ENCODE peak calls at places on chromosome 16, in four cellular contexts. E is psoas muscle, G is transverse colon, L is H1. Z is an unnamed sample.

GRCh38 chr16:15052747-15053476 is 3.0 kb downstream of the NTAN1 start:
- DNase-seq in E (no peak), G (no peak), L (no peak), Z (no peak)

GRCh38 chr16:82460761-82461160 is 166.0 kb upstream of the CDH13 start:
- DNase-seq in E (no peak), G (no peak), L (no peak), Z (no peak)

GRCh38 chr16:35344012-35344762 is 1884.8 kb downstream of the TP53TG3F start:
- DNase-seq in E (peak; percentile 30), G (no peak), L (no peak), Z (no peak)

GRCh38 chr16:60204221-60204620 is 1470.1 kb upstream of the GOT2 start:
- DNase-seq in E (no peak), G (no peak), L (no peak), Z (no peak)

GRCh38 chr16:80656731-80657150 is 115.9 kb downstream of the DYNLRB2 start:
- DNase-seq in E (no peak), G (no peak), L (no peak), Z (no peak)

GRCh38 chr16:76035689-76036088 is 241.5 kb upstream of the CNTNAP4 start:
- DNase-seq in E (no peak), G (no peak), L (no peak), Z (no peak)

GRCh38 chr16:48081656-48082055 is 74.1 kb downstream of the ABCC12 start:
- DNase-seq in E (no peak), G (no peak), L (no peak), Z (no peak)

GRCh38 chr16:1786242-1787055 is 3.7 kb downstream of the NUBP2 start:
- DNase-seq in E (no peak), G (no peak), L (peak; percentile 62), Z (no peak)

GRCh38 chr16:66409156-66409555 is 17.9 kb upstream of the BEAN1 start:
- DNase-seq in E (no peak), G (no peak), L (no peak), Z (no peak)

GRCh38 chr16:19431636-19432340 is 14.1 kb downstream of the TMC5 start:
- DNase-seq in E (no peak), G (peak; percentile 26), L (no peak), Z (peak; percentile 47)

GRCh38 chr16:50553731-50554360 is 5.7 kb downstream of the NKD1 start:
- DNase-seq in E (no peak), G (no peak), L (no peak), Z (no peak)

GRCh38 chr16:49492896-49493620 is 119.5 kb downstream of the C16orf78 start:
- DNase-seq in E (peak; percentile 40), G (no peak), L (no peak), Z (no peak)

GRCh38 chr16:78742501-78743283 is 643.2 kb downstream of the WWOX start:
- DNase-seq in E (peak; percentile 56), G (peak; percentile 68), L (no peak), Z (peak; percentile 42)

GRCh38 chr16:50977064-50977621 is 173.9 kb downstream of the SALL1 start:
- DNase-seq in E (no peak), G (no peak), L (no peak), Z (no peak)

GRCh38 chr16:83530293-83530692 is 277.5 kb upstream of the HSBP1 start:
- DNase-seq in E (no peak), G (no peak), L (no peak), Z (no peak)

GRCh38 chr16:50523710-50524109 is 24.5 kb upstream of the NKD1 start:
- DNase-seq in E (no peak), G (no peak), L (no peak), Z (peak; percentile 20)

GRCh38 chr16:55480228-55480655 is 1.2 kb downstream of the MMP2 start:
- DNase-seq in E (peak; percentile 93), G (peak; percentile 71), L (peak; percentile 63), Z (peak; percentile 63)

GRCh38 chr16:12724216-12724615 is 79.5 kb downstream of the CPPED1 start:
- DNase-seq in E (no peak), G (no peak), L (no peak), Z (no peak)

GRCh38 chr16:1176280-1176897 is 23.5 kb downstream of the CACNA1H start:
- DNase-seq in E (no peak), G (no peak), L (no peak), Z (no peak)

GRCh38 chr16:31451201-31451600 is 8.1 kb upstream of the ARMC5 start:
- DNase-seq in E (peak; percentile 23), G (no peak), L (no peak), Z (no peak)

GRCh38 chr16:31352344-31353115 is 2.4 kb upstream of the ITGAX start:
- DNase-seq in E (peak; percentile 44), G (no peak), L (no peak), Z (no peak)

GRCh38 chr16:59905628-59906027 is 1171.5 kb upstream of the GOT2 start:
- DNase-seq in E (no peak), G (no peak), L (no peak), Z (no peak)

GRCh38 chr16:47213761-47214440 is 70.2 kb upstream of the NETO2 start:
- DNase-seq in E (no peak), G (no peak), L (no peak), Z (no peak)

GRCh38 chr16:12675852-12676251 is 127.8 kb downstream of the CPPED1 start:
- DNase-seq in E (no peak), G (no peak), L (no peak), Z (no peak)

GRCh38 chr16:50575743-50576142 is 27.5 kb downstream of the NKD1 start:
- DNase-seq in E (no peak), G (no peak), L (no peak), Z (no peak)

GRCh38 chr16:4654946-4655590 is 30.4 kb downstream of the MGRN1 start:
- DNase-seq in E (no peak), G (no peak), L (no peak), Z (no peak)

GRCh38 chr16:66927012-66927436 is 1.7 kb upstream of the RRAD start:
- DNase-seq in E (no peak), G (no peak), L (no peak), Z (no peak)

GRCh38 chr16:65624246-65624645 is 502.4 kb upstream of the CDH11 start:
- DNase-seq in E (no peak), G (no peak), L (no peak), Z (no peak)

GRCh38 chr16:24925163-24925562 is 79.4 kb downstream of the SLC5A11 start:
- DNase-seq in E (no peak), G (no peak), L (no peak), Z (no peak)

GRCh38 chr16:19169081-19169639 is 1.1 kb downstream of the SYT17 start:
- DNase-seq in E (peak; percentile 53), G (no peak), L (peak; percentile 52), Z (no peak)

GRCh38 chr16:55418586-55418985 is 60.4 kb upstream of the MMP2 start:
- DNase-seq in E (no peak), G (no peak), L (no peak), Z (no peak)

GRCh38 chr16:89360760-89361435 is 129.5 kb downstream of the ANKRD11 start:
- DNase-seq in E (peak; percentile 55), G (peak; percentile 58), L (no peak), Z (peak; percentile 40)

GRCh38 chr16:4200000-4200780 is 41.7 kb downstream of the SRL start:
- DNase-seq in E (peak; percentile 76), G (peak; percentile 79), L (peak; percentile 74), Z (peak; percentile 81)

GRCh38 chr16:47886631-47887415 is 269.0 kb downstream of the ABCC12 start:
- DNase-seq in E (no peak), G (no peak), L (no peak), Z (no peak)

GRCh38 chr16:15879255-15879804 is 9.1 kb downstream of the CEP20 start:
- DNase-seq in E (no peak), G (no peak), L (no peak), Z (no peak)

GRCh38 chr16:752008-752315 is 8.6 kb upstream of the MSLN start:
- DNase-seq in E (no peak), G (no peak), L (no peak), Z (no peak)

GRCh38 chr16:87849419-87850008 is 19.8 kb downstream of the SLC7A5 start:
- DNase-seq in E (peak; percentile 46), G (no peak), L (no peak), Z (peak; percentile 78)
- H3K4me1 ChIP-seq in E (peaks cover 88% of the 10 kb centered on the region), G (peaks cover 25% of the 10 kb centered on the region), L (peaks cover 16% of the 10 kb centered on the region), Z (peaks cover 99% of the 10 kb centered on the region)

DNA sequence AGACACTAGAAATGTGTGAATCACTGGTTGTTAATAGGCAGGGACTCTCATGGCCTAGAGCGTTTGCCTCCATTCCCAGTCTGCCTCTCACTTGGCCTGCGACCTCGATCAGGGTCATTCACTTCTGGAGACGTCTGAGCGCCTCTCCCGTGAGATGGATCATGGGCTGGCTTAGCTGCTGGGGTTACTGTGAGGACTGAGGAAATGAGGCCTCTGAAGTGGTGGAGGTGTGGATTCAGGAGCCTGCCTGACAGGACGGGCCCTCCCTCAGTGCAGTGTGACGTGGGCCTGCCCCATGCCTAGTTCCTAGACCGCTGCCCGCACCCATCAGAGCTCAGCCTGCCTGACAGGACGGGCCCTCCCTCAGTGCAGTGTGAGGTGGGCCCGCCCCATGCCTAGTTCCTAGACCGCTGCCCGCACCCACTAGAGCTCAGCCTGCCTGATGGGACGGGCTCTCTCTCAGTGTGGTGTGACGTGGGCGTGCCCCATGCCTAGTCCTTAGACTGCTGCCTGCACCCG is 61.9 kb downstream of the BANP start:
- DNase-seq in E (no peak), G (peak; percentile 85), L (no peak), Z (peak; percentile 46)
- H3K27ac ChIP-seq in E (no peak overlapping the region), G (peak overlapping the region; percentile 83), L (no peak overlapping the region), Z (peak overlapping the region; percentile 43)

GRCh38 chr16:58413359-58413758 is 21.1 kb downstream of the GINS3 start:
- DNase-seq in E (no peak), G (no peak), L (no peak), Z (no peak)
- H3K27me3 ChIP-seq in E (peaks cover 5% of the 10 kb centered on the region), G (no peaks in the 10 kb centered on the region), L (no peaks in the 10 kb centered on the region), Z (no peaks in the 10 kb centered on the region)

GRCh38 chr16:85010446-85010930 is 847 bp downstream of the ZDHHC7 start:
- DNase-seq in E (no peak), G (no peak), L (no peak), Z (no peak)
- H3K4me1 ChIP-seq in E (peaks cover 46% of the 10 kb centered on the region), G (peaks cover 85% of the 10 kb centered on the region), L (peaks cover 4% of the 10 kb centered on the region), Z (peaks cover 68% of the 10 kb centered on the region)

Z was measured in stomach.